ENCODE peak calls at places on chromosomes 5 and 9, in ten cellular contexts. F is NCI-H2081; Z is HT1080; M is mesenteric fat pad; X is stimulated activated CD4-positive, alpha-beta T cell treated with anti-CD3 and anti-CD28 coated beads, Interleukin-4, amount 100 ng/mL, for 48 hours; R is mucosa of descending colon; P is activated CD8-positive, alpha-beta memory T cell treated with anti-CD3 and anti-CD28 coated beads for 4 hours; K is T47D; U is heart left ventricle; A is NCI-H1694. J is an unnamed sample.
A peak's percentile ranks its signal among the peaks of the same experiment; 100 is the strongest.

GRCh38 chr5:77155179-77155839 is 55.2 kb upstream of the PDE8B start:
- DNase-seq in F (no peak), Z (no peak), M (no peak), X (no peak), R (no peak), P (no peak), K (no peak), U (no peak), A (no peak), J (no peak)

GRCh38 chr9:136337416-136338395 is 10.4 kb downstream of the GPSM1 start:
- DNase-seq in F (no peak), Z (no peak), M (no peak), X (no peak), R (no peak), P (no peak), K (no peak), U (no peak), A (no peak), J (no peak)

GRCh38 chr9:91905958-91906585 is 44.0 kb downstream of the ROR2 start:
- DNase-seq in F (no peak), Z (peak; percentile 19), M (no peak), X (peak; percentile 28), R (peak; percentile 47), P (peak; percentile 25), K (peak; percentile 50), U (peak; percentile 52), A (no peak), J (no peak)

GRCh38 chr9:4297151-4297794 is 2.6 kb downstream of the GLIS3 start:
- DNase-seq in F (peak; percentile 20), Z (peak; percentile 90), M (peak; percentile 90), X (peak; percentile 28), R (peak; percentile 87), P (no peak), K (peak; percentile 85), U (peak; percentile 83), A (peak; percentile 20), J (peak; percentile 18)

GRCh38 chr9:134492281-134492691 is 149.3 kb upstream of the COL5A1 start:
- DNase-seq in F (no peak), Z (no peak), M (peak; percentile 88), X (no peak), R (peak; percentile 31), P (no peak), K (no peak), U (peak; percentile 83), A (no peak), J (no peak)

GRCh38 chr5:139271201-139272027 is 22.1 kb upstream of the MATR3 start:
- DNase-seq in F (peak; percentile 9), Z (peak; percentile 86), M (no peak), X (no peak), R (peak; percentile 40), P (no peak), K (no peak), U (no peak), A (no peak), J (no peak)

GRCh38 chr5:145509336-145510150 is 325.6 kb downstream of the PRELID2 start:
- DNase-seq in F (no peak), Z (no peak), M (no peak), X (no peak), R (no peak), P (no peak), K (no peak), U (no peak), A (no peak), J (no peak)

GRCh38 chr5:170184007-170184687 is 48.6 kb upstream of the C5orf58 start:
- DNase-seq in F (no peak), Z (peak; percentile 54), M (no peak), X (peak; percentile 40), R (peak; percentile 64), P (no peak), K (peak; percentile 59), U (peak; percentile 62), A (peak; percentile 50), J (peak; percentile 27)

GRCh38 chr5:1510151-1510561 is 13.6 kb downstream of the LPCAT1 start:
- DNase-seq in F (no peak), Z (no peak), M (no peak), X (no peak), R (no peak), P (no peak), K (no peak), U (no peak), A (no peak), J (no peak)

GRCh38 chr9:103407260-103407659 is 412.1 kb downstream of the CYLC2 start:
- DNase-seq in F (no peak), Z (no peak), M (no peak), X (no peak), R (no peak), P (no peak), K (no peak), U (no peak), A (no peak), J (no peak)

GRCh38 chr5:95900383-95900958 is 61.2 kb downstream of the ELL2 start:
- DNase-seq in F (peak; percentile 8), Z (no peak), M (no peak), X (no peak), R (no peak), P (no peak), K (no peak), U (peak; percentile 39), A (peak; percentile 63), J (no peak)

GRCh38 chr9:15211160-15211993 is 95.6 kb downstream of the TTC39B start:
- DNase-seq in F (peak; percentile 72), Z (peak; percentile 52), M (no peak), X (peak; percentile 47), R (peak; percentile 90), P (peak; percentile 29), K (peak; percentile 74), U (no peak), A (peak; percentile 68), J (peak; percentile 5)

GRCh38 chr5:1522601-1523479 is 920 bp downstream of the LPCAT1 start:
- DNase-seq in F (peak; percentile 19), Z (no peak), M (peak; percentile 89), X (no peak), R (peak; percentile 18), P (no peak), K (peak; percentile 32), U (peak; percentile 40), A (no peak), J (no peak)

GRCh38 chr9:134682026-134682425 is 40.4 kb downstream of the COL5A1 start:
- DNase-seq in F (no peak), Z (no peak), M (no peak), X (no peak), R (no peak), P (no peak), K (no peak), U (no peak), A (no peak), J (no peak)

GRCh38 chr5:9782806-9783560 is 152.8 kb upstream of the TAS2R1 start:
- DNase-seq in F (no peak), Z (no peak), M (no peak), X (no peak), R (peak; percentile 38), P (no peak), K (no peak), U (no peak), A (no peak), J (no peak)

GRCh38 chr9:136045595-136046554 is 49.2 kb downstream of the NACC2 start:
- DNase-seq in F (no peak), Z (no peak), M (peak; percentile 89), X (no peak), R (no peak), P (no peak), K (no peak), U (no peak), A (no peak), J (peak; percentile 8)

GRCh38 chr9:126591083-126591482 is 22.6 kb upstream of the LMX1B start:
- DNase-seq in F (no peak), Z (peak; percentile 43), M (no peak), X (no peak), R (no peak), P (no peak), K (peak; percentile 40), U (no peak), A (no peak), J (no peak)

J was measured in GM12892.